ENCODE peak calls at places on chromosome 4, in six cellular contexts. I is HepG2, L is GM12878, F is GM12891, C is H1, R is K562. V is an unnamed sample.

GRCh38 chr4:140094701-140095420 is 59.1 kb downstream of the MAML3 start:
- DNase-seq in F (no peak), I (no peak), L (no peak), R (no peak), C (peak), V (no peak)

GRCh38 chr4:7067147-7067522 is 729 bp downstream of the GRPEL1 start:
- DNase-seq in I (peak), L (no peak), C (no peak), R (no peak), F (no peak), V (no peak)

GRCh38 chr4:152937535-152938236 is 1.6 kb downstream of the FHDC1 start:
- DNase-seq in F (peak), L (no peak), C (peak), R (peak), I (no peak), V (peak)

GRCh38 chr4:3073158-3074077 is 920 bp downstream of the HTT-AS start:
- DNase-seq in C (no peak), L (no peak), I (peak), R (no peak), F (no peak), V (no peak)

GRCh38 chr4:163764569-163764968 is 270.1 kb downstream of the TMA16 start:
- DNase-seq in F (no peak), R (no peak), C (no peak), I (no peak), L (no peak), V (no peak)

GRCh38 chr4:189177130-189177529 is 763.5 kb upstream of the FRG1 start:
- DNase-seq in C (no peak), R (no peak), F (no peak), I (no peak), L (no peak), V (no peak)

GRCh38 chr4:46946914-46947313 is 37.9 kb upstream of the COX7B2 start:
- DNase-seq in L (no peak), I (no peak), R (no peak), C (no peak), F (no peak), V (no peak)

GRCh38 chr4:17024430-17024829 is 126.0 kb upstream of the LDB2 start:
- DNase-seq in L (no peak), C (no peak), R (no peak), F (no peak), I (no peak), V (no peak)

GRCh38 chr4:74930166-74930565 is 2.8 kb upstream of the PARM1 start:
- DNase-seq in R (no peak), C (no peak), L (no peak), F (peak), I (no peak), V (no peak)

GRCh38 chr4:28357985-28358384 is 1497.3 kb downstream of the STIM2 start:
- DNase-seq in I (no peak), F (no peak), L (no peak), R (no peak), C (no peak), V (no peak)

GRCh38 chr4:81405900-81406401 is 65.8 kb downstream of the RASGEF1B start:
- DNase-seq in F (peak), R (peak), I (peak), C (no peak), L (peak), V (peak)

GRCh38 chr4:165873298-165874071 is 448 bp downstream of the TLL1 start:
- DNase-seq in R (no peak), I (peak), F (peak), C (peak), L (no peak), V (peak)

GRCh38 chr4:151766691-151767090 is 5.9 kb upstream of the GATB start:
- DNase-seq in F (no peak), I (no peak), R (no peak), C (no peak), L (no peak), V (no peak)

DNA sequence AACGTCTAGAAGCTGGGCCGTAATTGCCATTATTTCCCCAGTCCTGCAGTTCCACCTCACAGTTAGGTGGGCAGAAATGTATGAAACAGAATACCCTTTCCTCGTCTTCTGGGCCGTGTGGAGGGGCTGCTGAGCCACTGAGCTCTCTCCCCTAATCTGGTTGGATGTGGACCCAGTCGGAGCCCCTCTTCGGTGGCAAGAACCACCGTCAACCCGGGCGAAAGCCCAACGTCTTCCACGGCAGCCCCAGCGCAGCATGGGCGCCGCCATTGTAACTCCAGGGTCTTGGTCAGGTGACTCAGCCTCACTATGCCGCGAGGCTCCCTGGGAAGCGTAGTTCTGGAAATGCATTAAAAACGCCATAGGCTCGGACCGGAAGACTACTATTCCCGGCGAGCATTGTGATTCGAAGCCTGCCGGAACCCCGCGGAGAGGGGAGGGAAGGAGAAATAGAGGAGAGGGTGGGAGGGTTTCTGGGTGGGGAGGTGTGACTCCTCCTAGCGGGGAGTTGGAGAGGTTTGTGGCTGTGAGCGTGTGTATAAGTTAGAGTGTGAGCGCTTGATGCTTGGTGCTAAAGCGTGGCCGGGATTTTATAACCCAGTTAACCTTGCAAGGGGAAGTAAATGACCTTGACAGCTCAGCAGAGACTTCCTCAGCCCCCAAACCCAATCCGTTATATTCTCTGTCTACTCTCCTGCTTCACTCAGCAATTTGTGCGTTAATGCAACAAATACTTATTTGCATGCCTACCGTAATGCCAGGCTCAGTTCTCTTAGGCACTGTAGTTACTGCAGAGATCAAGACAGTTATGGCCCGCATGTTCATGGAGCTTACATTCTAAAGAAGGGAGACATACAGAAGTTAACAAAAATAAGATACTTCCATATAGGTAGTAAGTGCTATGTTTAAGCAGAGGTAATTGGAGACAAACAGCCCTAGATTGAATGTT is at the start of gene GATB:
- DNase-seq in I (peak), R (peak), C (peak), L (peak), F (peak), V (peak)
- TF ChIP-seq POLR2A in I (peak), R (peak), C (peak), L (peak), F (peak), V (peak)

GRCh38 chr4:172202480-172203076 is 389.4 kb downstream of the GALNTL6 start:
- DNase-seq in R (peak), F (peak), C (no peak), L (no peak), I (peak), V (peak)
- TF ChIP-seq TAF1 in R (no peak), F (no peak), C (no peak), L (no peak), I (no peak), V (no peak)

DNA sequence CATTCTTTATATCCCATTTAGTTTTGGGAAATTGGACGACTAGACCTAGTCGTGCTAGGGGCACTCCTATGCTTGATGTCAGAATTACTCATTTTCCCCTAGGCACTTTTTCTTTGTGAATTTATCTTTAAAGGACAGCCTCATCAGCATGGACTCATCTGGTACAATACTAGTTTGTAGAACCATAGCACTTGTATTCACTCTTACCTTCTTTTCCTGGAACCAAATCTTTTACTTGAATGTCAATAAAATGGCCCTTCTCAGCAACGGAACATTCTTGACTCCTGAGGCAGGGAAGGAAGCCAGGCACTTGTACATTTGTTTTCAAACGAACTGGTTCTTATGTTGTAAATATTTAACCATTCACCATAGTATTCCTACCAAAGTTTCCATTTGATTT is 187.1 kb downstream of the SHROOM3 start:
- DNase-seq in L (no peak), F (no peak), C (no peak), I (no peak), R (no peak), V (no peak)
- TF ChIP-seq POLR2AphosphoS5 in L (no peak), F (no peak), C (no peak), I (no peak), R (no peak), V (no peak)

GRCh38 chr4:158809611-158810486 is 41.0 kb downstream of the FNIP2 start:
- DNase-seq in R (no peak), C (no peak), F (no peak), I (no peak), L (peak), V (no peak)
- TF ChIP-seq POLR2A in R (no peak), C (no peak), F (no peak), I (no peak), L (no peak), V (no peak)

GRCh38 chr4:111991797-111992196 is 153.5 kb upstream of the FAM241A start:
- DNase-seq in L (peak), R (no peak), I (no peak), F (no peak), C (no peak), V (no peak)
- TF ChIP-seq TAF1 in L (no peak), R (no peak), I (no peak), F (no peak), C (no peak), V (no peak)

DNA sequence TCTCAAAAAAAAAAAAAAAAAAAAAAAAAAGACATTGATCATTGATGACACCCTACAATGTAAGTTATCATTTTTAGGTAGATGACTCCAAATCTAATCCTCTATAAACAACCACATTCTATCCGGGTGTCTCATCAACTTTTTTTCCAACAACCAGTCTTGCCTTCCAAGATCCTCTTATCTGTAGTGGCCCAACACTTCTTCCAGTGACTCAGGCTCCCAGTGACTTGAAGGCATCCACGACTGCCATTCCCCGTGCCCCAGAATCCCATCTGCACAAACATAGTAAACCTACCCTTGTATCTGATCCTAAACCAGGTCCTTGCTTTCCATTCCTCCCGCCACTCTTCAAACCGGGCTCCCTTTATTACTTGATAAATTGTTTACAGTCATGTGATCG is 15.6 kb upstream of the TSPAN5 start:
- DNase-seq in I (no peak), C (no peak), R (no peak), F (no peak), L (no peak), V (no peak)
- TF ChIP-seq POLR2AphosphoS5 in I (no peak), C (no peak), R (no peak), F (no peak), L (no peak), V (no peak)

V was measured in GM12892.